ENCODE peak calls at places on chromosomes 7 and 10, in nine cellular contexts. Q, S, G, P, I, U, M, O and W are unnamed samples.

GRCh38 chr10:58356756-58357155 is 21.9 kb downstream of the UBE2D1 start:
- DNase-seq in Q (no peak), S (no peak), G (no peak), P (no peak), I (no peak), U (no peak), M (no peak), O (no peak), W (no peak)

GRCh38 chr10:71419750-71420149 is 23.0 kb downstream of the CDH23 start:
- DNase-seq in Q (no peak), S (no peak), G (no peak), P (no peak), I (no peak), U (no peak), M (no peak), O (no peak), W (no peak)

GRCh38 chr10:92082583-92083280 is 159.2 kb downstream of the BTAF1 start:
- DNase-seq in Q (no peak), S (no peak), G (no peak), P (no peak), I (no peak), U (no peak), M (no peak), O (no peak), W (no peak)

GRCh38 chr7:117659453-117660086 is 179.7 kb downstream of the CFTR start:
- DNase-seq in Q (no peak), S (no peak), G (no peak), P (peak; percentile 24), I (no peak), U (no peak), M (no peak), O (no peak), W (no peak)

GRCh38 chr7:122699017-122699416 is at the start of gene RNF133:
- DNase-seq in Q (no peak), S (no peak), G (no peak), P (no peak), I (no peak), U (no peak), M (no peak), O (no peak), W (no peak)

GRCh38 chr7:133502498-133502897 is 249.6 kb downstream of the EXOC4 start:
- DNase-seq in Q (no peak), S (no peak), G (no peak), P (no peak), I (peak; percentile 30), U (no peak), M (no peak), O (no peak), W (no peak)

GRCh38 chr7:35424869-35425495 is 171.1 kb upstream of the TBX20 start:
- DNase-seq in Q (peak; percentile 61), S (peak; percentile 55), G (peak; percentile 64), P (peak; percentile 61), I (peak; percentile 72), U (peak; percentile 60), M (peak; percentile 67), O (peak; percentile 36), W (peak; percentile 63)

GRCh38 chr10:103648231-103648950 is 154.9 kb downstream of the NEURL1 start:
- DNase-seq in Q (no peak), S (no peak), G (no peak), P (no peak), I (no peak), U (no peak), M (no peak), O (no peak), W (no peak)

GRCh38 chr10:102449321-102450123 is 1.8 kb downstream of the C10orf95 start:
- DNase-seq in Q (peak; percentile 86), S (peak; percentile 73), G (peak; percentile 71), P (peak; percentile 82), I (peak; percentile 63), U (no peak), M (peak; percentile 58), O (no peak), W (peak; percentile 86)

GRCh38 chr7:70419816-70420215 is 712.1 kb upstream of the GALNT17 start:
- DNase-seq in Q (no peak), S (no peak), G (no peak), P (no peak), I (no peak), U (no peak), M (no peak), O (no peak), W (no peak)

GRCh38 chr7:157299613-157300405 is 37.0 kb upstream of the DNAJB6 start:
- DNase-seq in Q (no peak), S (peak; percentile 26), G (peak; percentile 73), P (peak; percentile 87), I (no peak), U (no peak), M (no peak), O (no peak), W (peak; percentile 78)

GRCh38 chr7:128194533-128195282 is 46.4 kb upstream of the LEP start:
- DNase-seq in Q (no peak), S (no peak), G (no peak), P (no peak), I (no peak), U (no peak), M (no peak), O (no peak), W (no peak)